ENCODE peak calls at places on chromosomes 16 and 17, in nine cellular contexts. P, T, N, E, W, I, F, A and G are unnamed samples. For H3K4me1 and H3K27me3, the result is how much of the 10 kb centered on the place peaks cover.

GRCh38 chr17:77440571-77440981 is 299.8 kb downstream of the SEC14L1 start:
- DNase-seq in P (peak), T (no peak), N (no peak), E (no peak), W (no peak), I (no peak), F (no peak), A (peak), G (no peak)

GRCh38 chr17:1495265-1495664 is 2.8 kb upstream of the MYO1C start:
- DNase-seq in P (peak), T (no peak), N (no peak), E (peak), W (no peak), I (no peak), F (no peak), A (no peak), G (no peak)

GRCh38 chr17:601462-602303 is 113.0 kb downstream of the VPS53 start:
- DNase-seq in P (no peak), T (no peak), N (no peak), E (no peak), W (no peak), I (no peak), F (no peak), A (no peak), G (no peak)

GRCh38 chr16:8866118-8866883 is 2.5 kb downstream of the CARHSP1 start:
- DNase-seq in P (peak), T (no peak), N (peak), E (peak), W (no peak), I (no peak), F (no peak), A (peak), G (no peak)

GRCh38 chr17:76612977-76613851 is 27.6 kb upstream of the ST6GALNAC2 start:
- DNase-seq in P (no peak), T (no peak), N (no peak), E (no peak), W (peak), I (peak), F (no peak), A (peak), G (no peak)

GRCh38 chr16:78396046-78396445 is 296.6 kb downstream of the WWOX start:
- DNase-seq in P (no peak), T (no peak), N (no peak), E (no peak), W (peak), I (no peak), F (no peak), A (no peak), G (no peak)

GRCh38 chr17:12180644-12181261 is 160.1 kb downstream of the MAP2K4 start:
- DNase-seq in P (no peak), T (no peak), N (peak), E (no peak), W (peak), I (no peak), F (no peak), A (no peak), G (no peak)

GRCh38 chr16:58338205-58338604 is 43.4 kb upstream of the PRSS54 start:
- DNase-seq in P (no peak), T (no peak), N (no peak), E (no peak), W (no peak), I (no peak), F (no peak), A (no peak), G (no peak)

GRCh38 chr17:72378414-72379395 is 257.9 kb downstream of the SOX9 start:
- DNase-seq in P (no peak), T (no peak), N (no peak), E (no peak), W (no peak), I (no peak), F (no peak), A (no peak), G (no peak)

GRCh38 chr17:80991645-80992076 is at the start of gene CHMP6:
- DNase-seq in P (peak), T (no peak), N (peak), E (peak), W (peak), I (peak), F (no peak), A (peak), G (peak)

GRCh38 chr17:63446218-63446980 is at the start of gene CYB561:
- DNase-seq in P (peak), T (no peak), N (peak), E (peak), W (peak), I (peak), F (peak), A (peak), G (no peak)

GRCh38 chr17:47934856-47935255 is 6.5 kb upstream of the PNPO start:
- DNase-seq in P (no peak), T (no peak), N (no peak), E (no peak), W (no peak), I (no peak), F (no peak), A (no peak), G (no peak)

GRCh38 chr16:87930456-87930855 is 5.9 kb downstream of the CA5A start:
- DNase-seq in P (no peak), T (no peak), N (no peak), E (no peak), W (no peak), I (no peak), F (no peak), A (no peak), G (no peak)

GRCh38 chr16:86639354-86639753 is 61.0 kb downstream of the FOXL1 start:
- DNase-seq in P (no peak), T (no peak), N (no peak), E (no peak), W (no peak), I (no peak), F (no peak), A (no peak), G (no peak)

GRCh38 chr16:27218756-27219155 is 15.4 kb downstream of the KDM8 start:
- DNase-seq in P (no peak), T (no peak), N (no peak), E (no peak), W (no peak), I (no peak), F (no peak), A (no peak), G (no peak)

GRCh38 chr17:4753392-4753791 is 13.7 kb upstream of the CXCL16 start:
- DNase-seq in P (no peak), T (no peak), N (no peak), E (no peak), W (no peak), I (no peak), F (no peak), A (no peak), G (no peak)

GRCh38 chr16:29824589-29825144 is 4.4 kb downstream of the MVP start:
- DNase-seq in P (no peak), T (no peak), N (peak), E (no peak), W (no peak), I (no peak), F (no peak), A (no peak), G (no peak)

GRCh38 chr17:20961551-20961950 is 81.3 kb downstream of the USP22 start:
- DNase-seq in P (no peak), T (no peak), N (no peak), E (no peak), W (no peak), I (no peak), F (peak), A (no peak), G (no peak)

GRCh38 chr17:37839196-37839978 is 84.8 kb upstream of the TBC1D3K start:
- DNase-seq in P (no peak), T (no peak), N (no peak), E (no peak), W (no peak), I (no peak), F (no peak), A (no peak), G (no peak)
- H3K4me1 ChIP-seq in P (under half), T (under half), N (under half), E (under half), W (under half), I (under half), F (under half), A (under half), G (under half)

GRCh38 chr17:42131232-42131631 is 8.6 kb downstream of the HSPB9 start:
- DNase-seq in P (no peak), T (no peak), N (no peak), E (no peak), W (no peak), I (no peak), F (no peak), A (no peak), G (no peak)

GRCh38 chr17:42132941-42133340 is 10.3 kb downstream of the HSPB9 start:
- DNase-seq in P (peak), T (no peak), N (no peak), E (no peak), W (no peak), I (peak), F (no peak), A (no peak), G (no peak)

GRCh38 chr17:42133461-42134041 is 10.9 kb downstream of the HSPB9 start:
- DNase-seq in P (no peak), T (no peak), N (no peak), E (no peak), W (no peak), I (no peak), F (no peak), A (no peak), G (no peak)

GRCh38 chr17:42130310-42130936 is 7.8 kb downstream of the HSPB9 start:
- DNase-seq in P (no peak), T (no peak), N (no peak), E (no peak), W (no peak), I (no peak), F (no peak), A (no peak), G (no peak)

DNA sequence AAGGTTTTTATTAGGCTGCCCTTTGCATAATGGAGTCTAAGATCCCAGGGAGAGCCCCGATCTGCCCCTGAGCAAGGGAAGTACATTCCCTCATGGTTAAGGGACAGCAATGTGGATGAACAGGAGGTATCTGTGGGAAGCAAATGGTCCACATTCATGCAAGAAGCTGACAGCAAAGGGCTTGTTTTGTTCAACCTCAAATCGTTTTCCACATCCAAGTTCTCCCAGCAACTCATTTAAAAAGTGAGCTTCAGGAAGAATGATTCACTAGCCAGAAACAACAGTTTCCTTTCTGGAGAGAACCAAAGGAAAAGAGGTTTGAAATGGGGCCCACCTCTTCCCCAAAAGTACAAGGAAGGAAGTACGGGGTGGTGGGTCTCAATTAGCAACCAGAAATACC is 9.4 kb downstream of the HSPB9 start:
- DNase-seq in P (no peak), T (no peak), N (no peak), E (no peak), W (no peak), I (no peak), F (no peak), A (no peak), G (no peak)
- H3K27me3 ChIP-seq in P (under half), T (under half), N (under half), E (under half), W (under half), I (under half), F (under half), A (under half), G (under half)

GRCh38 chr16:81582655-81583441 is 138.2 kb downstream of the CMIP start:
- DNase-seq in P (peak), T (no peak), N (no peak), E (no peak), W (no peak), I (no peak), F (no peak), A (no peak), G (no peak)
- TF ChIP-seq CTCF in P (no peak), T (no peak), N (no peak), E (no peak), W (no peak), I (no peak), F (peak), A (peak), G (no peak)

GRCh38 chr16:67988675-67989074 is 8.4 kb upstream of the DPEP3 start:
- DNase-seq in P (no peak), T (no peak), N (no peak), E (no peak), W (no peak), I (no peak), F (no peak), A (no peak), G (no peak)
- H3K4me1 ChIP-seq in P (half or more), T (under half), N (under half), E (under half), W (under half), I (under half), F (under half), A (under half), G (under half)

GRCh38 chr17:79221597-79221996 is 147.0 kb downstream of the ENGASE start:
- DNase-seq in P (no peak), T (no peak), N (no peak), E (no peak), W (no peak), I (no peak), F (no peak), A (no peak), G (no peak)
- H3K27me3 ChIP-seq in P (under half), T (under half), N (under half), E (half or more), W (under half), I (half or more), F (under half), A (under half), G (under half)

GRCh38 chr16:65548470-65548869 is 426.6 kb upstream of the CDH11 start:
- DNase-seq in P (no peak), T (no peak), N (no peak), E (no peak), W (no peak), I (no peak), F (no peak), A (no peak), G (no peak)
- TF ChIP-seq CTCF in P (no peak), T (no peak), N (no peak), E (no peak), W (no peak), I (no peak), F (peak), A (no peak), G (no peak)

DNA sequence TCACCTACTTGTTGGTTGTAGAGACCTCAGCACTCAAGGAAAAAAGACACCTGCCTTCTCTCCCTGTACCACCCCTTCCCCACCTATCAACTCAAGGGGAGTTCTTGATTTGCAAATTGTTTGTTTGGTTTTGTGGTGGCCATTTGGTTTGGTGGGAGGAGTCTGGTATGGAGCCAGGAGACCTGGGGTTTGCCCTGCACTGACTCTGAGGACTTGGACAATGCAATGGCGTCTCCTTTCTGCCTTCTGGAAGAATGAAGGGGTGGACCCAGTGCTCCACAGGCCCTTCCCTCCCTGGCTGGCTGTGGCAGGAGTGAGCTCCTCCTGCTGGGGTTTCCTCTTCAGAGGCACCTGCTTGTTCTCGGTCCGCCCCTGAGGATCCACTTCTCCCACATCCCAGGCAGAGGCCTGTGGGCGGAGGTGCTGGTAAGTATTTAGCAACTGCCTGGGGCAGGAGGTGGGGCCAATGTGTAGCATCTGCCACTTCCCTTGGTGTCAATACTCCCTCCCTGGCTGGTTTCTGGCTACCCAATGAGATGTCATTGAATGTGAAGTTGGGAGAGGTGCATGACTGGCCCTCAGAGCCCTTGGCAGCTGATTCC is 164.5 kb downstream of the NTN1 start:
- DNase-seq in P (no peak), T (no peak), N (no peak), E (no peak), W (no peak), I (no peak), F (no peak), A (no peak), G (no peak)
- H3K4me1 ChIP-seq in P (under half), T (under half), N (under half), E (under half), W (under half), I (under half), F (under half), A (under half), G (under half)

GRCh38 chr17:58333396-58334207 is 5.0 kb upstream of the TSPOAP1 start:
- DNase-seq in P (no peak), T (no peak), N (no peak), E (no peak), W (no peak), I (peak), F (no peak), A (no peak), G (no peak)
- H3K27me3 ChIP-seq in P (under half), T (under half), N (under half), E (under half), W (under half), I (under half), F (under half), A (under half), G (under half)

GRCh38 chr17:51014129-51014528 is 106.5 kb downstream of the SPAG9 start:
- DNase-seq in P (no peak), T (no peak), N (no peak), E (no peak), W (no peak), I (no peak), F (no peak), A (no peak), G (no peak)
- TF ChIP-seq CTCF in P (no peak), T (no peak), N (no peak), E (no peak), W (no peak), I (no peak), F (no peak), A (no peak), G (no peak)

GRCh38 chr16:1392826-1393225 is 21.7 kb downstream of the UNKL start:
- DNase-seq in P (no peak), T (no peak), N (no peak), E (no peak), W (no peak), I (no peak), F (no peak), A (no peak), G (no peak)

GRCh38 chr16:1397779-1398178 is 16.7 kb downstream of the UNKL start:
- DNase-seq in P (no peak), T (no peak), N (no peak), E (no peak), W (no peak), I (no peak), F (no peak), A (no peak), G (no peak)

GRCh38 chr16:1393613-1394176 is 20.8 kb downstream of the UNKL start:
- DNase-seq in P (no peak), T (no peak), N (no peak), E (no peak), W (no peak), I (no peak), F (no peak), A (no peak), G (no peak)

GRCh38 chr16:1394367-1394951 is 20.0 kb downstream of the UNKL start:
- DNase-seq in P (no peak), T (no peak), N (no peak), E (no peak), W (no peak), I (no peak), F (no peak), A (no peak), G (no peak)

DNA sequence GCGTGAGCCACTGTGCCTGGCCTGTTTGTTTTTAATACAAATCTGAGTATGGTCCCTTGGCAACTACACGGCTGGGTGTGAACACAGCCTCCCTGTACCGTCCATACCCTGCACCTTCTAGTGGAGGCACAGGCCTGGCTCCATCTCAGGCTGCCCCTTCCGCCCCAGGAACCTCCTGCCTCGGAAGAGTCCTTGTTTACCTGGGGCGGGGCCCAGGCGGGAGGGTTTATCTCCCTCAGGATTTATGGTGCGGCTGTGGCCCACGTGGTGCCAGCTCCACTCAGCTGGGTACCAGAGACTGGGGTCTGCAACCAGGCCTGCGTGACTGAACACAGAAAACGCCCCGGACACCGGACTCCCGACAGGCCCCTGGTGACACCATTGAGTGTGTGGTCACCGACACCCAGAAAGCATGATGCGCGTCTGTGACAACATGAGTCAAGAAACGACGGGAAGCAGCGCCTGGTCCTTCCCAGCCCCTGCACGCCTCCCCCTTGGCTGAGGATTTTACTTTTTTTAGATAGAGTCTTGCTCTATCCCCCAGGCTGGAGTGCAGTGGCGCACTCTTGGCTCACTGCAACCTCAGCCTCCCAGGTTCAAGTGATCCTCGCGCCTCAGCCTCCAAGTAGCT is 18.9 kb downstream of the UNKL start:
- DNase-seq in P (no peak), T (no peak), N (no peak), E (no peak), W (no peak), I (no peak), F (no peak), A (no peak), G (no peak)
- H3K4me1 ChIP-seq in P (under half), T (under half), N (under half), E (under half), W (under half), I (under half), F (under half), A (under half), G (under half)